ENCODE peak calls at places on chromosomes 11 and 22, in ten cellular contexts. One of them, this sample, is unnamed.
A peak's percentile ranks its signal among the peaks of the same experiment; 100 is the strongest.

GRCh38 chr11:125072210-125072960 is 9.3 kb downstream of the SLC37A2 start:
- DNase-seq in EH: no peak
- DNase-seq in dermis microvascular lymphatic vessel endothelial cell: no peak
- DNase-seq in nucleus accumbens: no peak
- DNase-seq in anterior cingulate cortex: no peak
- DNase-seq in HuH-7.5: no peak
- DNase-seq in LoVo: no peak
- DNase-seq in GM12892: peak; percentile 79
- DNase-seq in dorsolateral prefrontal cortex: no peak
- DNase-seq in stimulated activated CD8-positive, alpha-beta memory T cell treated with anti-CD3 and anti-CD28 coated beads, Interleukin-2, amount 100 ng/mL, for 1 hour: no peak
- DNase-seq in this sample: no peak

GRCh38 chr11:93741882-93742226 is 382 bp downstream of the C11orf54 start:
- DNase-seq in EH: no peak
- DNase-seq in dermis microvascular lymphatic vessel endothelial cell: peak; percentile 61
- DNase-seq in nucleus accumbens: no peak
- DNase-seq in anterior cingulate cortex: no peak
- DNase-seq in HuH-7.5: peak; percentile 75
- DNase-seq in LoVo: peak; percentile 74
- DNase-seq in GM12892: peak; percentile 29
- DNase-seq in dorsolateral prefrontal cortex: no peak
- DNase-seq in stimulated activated CD8-positive, alpha-beta memory T cell treated with anti-CD3 and anti-CD28 coated beads, Interleukin-2, amount 100 ng/mL, for 1 hour: no peak
- DNase-seq in this sample: no peak

GRCh38 chr11:124884340-124884739 is 13.3 kb downstream of the ROBO4 start:
- DNase-seq in EH: no peak
- DNase-seq in dermis microvascular lymphatic vessel endothelial cell: no peak
- DNase-seq in nucleus accumbens: no peak
- DNase-seq in anterior cingulate cortex: no peak
- DNase-seq in HuH-7.5: no peak
- DNase-seq in LoVo: no peak
- DNase-seq in GM12892: no peak
- DNase-seq in dorsolateral prefrontal cortex: no peak
- DNase-seq in stimulated activated CD8-positive, alpha-beta memory T cell treated with anti-CD3 and anti-CD28 coated beads, Interleukin-2, amount 100 ng/mL, for 1 hour: no peak
- DNase-seq in this sample: no peak

GRCh38 chr11:104705475-104706195 is 192.6 kb downstream of the CASP12 start:
- DNase-seq in EH: no peak
- DNase-seq in dermis microvascular lymphatic vessel endothelial cell: no peak
- DNase-seq in nucleus accumbens: no peak
- DNase-seq in anterior cingulate cortex: no peak
- DNase-seq in HuH-7.5: no peak
- DNase-seq in LoVo: no peak
- DNase-seq in GM12892: peak; percentile 1
- DNase-seq in dorsolateral prefrontal cortex: no peak
- DNase-seq in stimulated activated CD8-positive, alpha-beta memory T cell treated with anti-CD3 and anti-CD28 coated beads, Interleukin-2, amount 100 ng/mL, for 1 hour: peak; percentile 46
- DNase-seq in this sample: no peak

GRCh38 chr22:27419473-27419872 is 382.1 kb downstream of the MN1 start:
- DNase-seq in EH: no peak
- DNase-seq in dermis microvascular lymphatic vessel endothelial cell: peak; percentile 75
- DNase-seq in nucleus accumbens: no peak
- DNase-seq in anterior cingulate cortex: no peak
- DNase-seq in HuH-7.5: no peak
- DNase-seq in LoVo: no peak
- DNase-seq in GM12892: no peak
- DNase-seq in dorsolateral prefrontal cortex: no peak
- DNase-seq in stimulated activated CD8-positive, alpha-beta memory T cell treated with anti-CD3 and anti-CD28 coated beads, Interleukin-2, amount 100 ng/mL, for 1 hour: no peak
- DNase-seq in this sample: no peak

GRCh38 chr11:1670928-1671371 is 26.0 kb upstream of the KRTAP5-6 start:
- DNase-seq in EH: no peak
- DNase-seq in dermis microvascular lymphatic vessel endothelial cell: no peak
- DNase-seq in nucleus accumbens: no peak
- DNase-seq in anterior cingulate cortex: no peak
- DNase-seq in HuH-7.5: no peak
- DNase-seq in LoVo: no peak
- DNase-seq in GM12892: no peak
- DNase-seq in dorsolateral prefrontal cortex: no peak
- DNase-seq in stimulated activated CD8-positive, alpha-beta memory T cell treated with anti-CD3 and anti-CD28 coated beads, Interleukin-2, amount 100 ng/mL, for 1 hour: no peak
- DNase-seq in this sample: no peak

GRCh38 chr11:120816711-120817110 is 207.2 kb upstream of the TBCEL start:
- DNase-seq in EH: no peak
- DNase-seq in dermis microvascular lymphatic vessel endothelial cell: no peak
- DNase-seq in nucleus accumbens: no peak
- DNase-seq in anterior cingulate cortex: no peak
- DNase-seq in HuH-7.5: no peak
- DNase-seq in LoVo: no peak
- DNase-seq in GM12892: no peak
- DNase-seq in dorsolateral prefrontal cortex: no peak
- DNase-seq in stimulated activated CD8-positive, alpha-beta memory T cell treated with anti-CD3 and anti-CD28 coated beads, Interleukin-2, amount 100 ng/mL, for 1 hour: no peak
- DNase-seq in this sample: no peak

GRCh38 chr11:57641426-57641825 is 8.3 kb downstream of the YPEL4 start:
- DNase-seq in EH: peak; percentile 72
- DNase-seq in dermis microvascular lymphatic vessel endothelial cell: no peak
- DNase-seq in nucleus accumbens: no peak
- DNase-seq in anterior cingulate cortex: no peak
- DNase-seq in HuH-7.5: peak; percentile 89
- DNase-seq in LoVo: peak; percentile 55
- DNase-seq in GM12892: no peak
- DNase-seq in dorsolateral prefrontal cortex: no peak
- DNase-seq in stimulated activated CD8-positive, alpha-beta memory T cell treated with anti-CD3 and anti-CD28 coated beads, Interleukin-2, amount 100 ng/mL, for 1 hour: no peak
- DNase-seq in this sample: no peak

GRCh38 chr11:12692238-12693074 is 18.2 kb downstream of the TEAD1 start:
- DNase-seq in EH: peak; percentile 95
- DNase-seq in dermis microvascular lymphatic vessel endothelial cell: peak; percentile 73
- DNase-seq in nucleus accumbens: peak; percentile 76
- DNase-seq in anterior cingulate cortex: peak; percentile 35
- DNase-seq in HuH-7.5: peak; percentile 46
- DNase-seq in LoVo: peak; percentile 83
- DNase-seq in GM12892: no peak
- DNase-seq in dorsolateral prefrontal cortex: peak; percentile 74
- DNase-seq in stimulated activated CD8-positive, alpha-beta memory T cell treated with anti-CD3 and anti-CD28 coated beads, Interleukin-2, amount 100 ng/mL, for 1 hour: no peak
- DNase-seq in this sample: peak; percentile 76

GRCh38 chr11:13277719-13278619 is at the start of gene BMAL1:
- DNase-seq in EH: peak; percentile 32
- DNase-seq in dermis microvascular lymphatic vessel endothelial cell: no peak
- DNase-seq in nucleus accumbens: no peak
- DNase-seq in anterior cingulate cortex: no peak
- DNase-seq in HuH-7.5: no peak
- DNase-seq in LoVo: no peak
- DNase-seq in GM12892: peak; percentile 34
- DNase-seq in dorsolateral prefrontal cortex: peak; percentile 30
- DNase-seq in stimulated activated CD8-positive, alpha-beta memory T cell treated with anti-CD3 and anti-CD28 coated beads, Interleukin-2, amount 100 ng/mL, for 1 hour: peak; percentile 20
- DNase-seq in this sample: no peak

GRCh38 chr11:108203075-108203474 is 19.4 kb downstream of the NPAT start:
- DNase-seq in EH: no peak
- DNase-seq in dermis microvascular lymphatic vessel endothelial cell: no peak
- DNase-seq in nucleus accumbens: no peak
- DNase-seq in anterior cingulate cortex: no peak
- DNase-seq in HuH-7.5: no peak
- DNase-seq in LoVo: no peak
- DNase-seq in GM12892: no peak
- DNase-seq in dorsolateral prefrontal cortex: no peak
- DNase-seq in stimulated activated CD8-positive, alpha-beta memory T cell treated with anti-CD3 and anti-CD28 coated beads, Interleukin-2, amount 100 ng/mL, for 1 hour: no peak
- DNase-seq in this sample: no peak

GRCh38 chr11:36469881-36470802 is 39.9 kb downstream of the TRAF6 start:
- DNase-seq in EH: peak; percentile 74
- DNase-seq in dermis microvascular lymphatic vessel endothelial cell: no peak
- DNase-seq in nucleus accumbens: no peak
- DNase-seq in anterior cingulate cortex: no peak
- DNase-seq in HuH-7.5: no peak
- DNase-seq in LoVo: no peak
- DNase-seq in GM12892: no peak
- DNase-seq in dorsolateral prefrontal cortex: no peak
- DNase-seq in stimulated activated CD8-positive, alpha-beta memory T cell treated with anti-CD3 and anti-CD28 coated beads, Interleukin-2, amount 100 ng/mL, for 1 hour: no peak
- DNase-seq in this sample: no peak

GRCh38 chr11:111793863-111794262 is 27.7 kb upstream of the PPP2R1B start:
- DNase-seq in EH: peak; percentile 97
- DNase-seq in dermis microvascular lymphatic vessel endothelial cell: no peak
- DNase-seq in nucleus accumbens: peak; percentile 29
- DNase-seq in anterior cingulate cortex: no peak
- DNase-seq in HuH-7.5: no peak
- DNase-seq in LoVo: no peak
- DNase-seq in GM12892: no peak
- DNase-seq in dorsolateral prefrontal cortex: peak; percentile 21
- DNase-seq in stimulated activated CD8-positive, alpha-beta memory T cell treated with anti-CD3 and anti-CD28 coated beads, Interleukin-2, amount 100 ng/mL, for 1 hour: no peak
- DNase-seq in this sample: no peak

GRCh38 chr22:48949375-48950149 is 878.1 kb downstream of the BRD1 start:
- DNase-seq in EH: no peak
- DNase-seq in dermis microvascular lymphatic vessel endothelial cell: no peak
- DNase-seq in nucleus accumbens: no peak
- DNase-seq in anterior cingulate cortex: no peak
- DNase-seq in HuH-7.5: no peak
- DNase-seq in LoVo: no peak
- DNase-seq in GM12892: no peak
- DNase-seq in dorsolateral prefrontal cortex: no peak
- DNase-seq in stimulated activated CD8-positive, alpha-beta memory T cell treated with anti-CD3 and anti-CD28 coated beads, Interleukin-2, amount 100 ng/mL, for 1 hour: no peak
- DNase-seq in this sample: no peak

GRCh38 chr11:11243790-11244469 is 109.1 kb downstream of the CSNK2A3 start:
- DNase-seq in EH: peak; percentile 29
- DNase-seq in dermis microvascular lymphatic vessel endothelial cell: peak; percentile 25
- DNase-seq in nucleus accumbens: no peak
- DNase-seq in anterior cingulate cortex: no peak
- DNase-seq in HuH-7.5: no peak
- DNase-seq in LoVo: no peak
- DNase-seq in GM12892: no peak
- DNase-seq in dorsolateral prefrontal cortex: no peak
- DNase-seq in stimulated activated CD8-positive, alpha-beta memory T cell treated with anti-CD3 and anti-CD28 coated beads, Interleukin-2, amount 100 ng/mL, for 1 hour: no peak
- DNase-seq in this sample: no peak

GRCh38 chr22:27207907-27208306 is 550.5 kb downstream of the MIAT start:
- DNase-seq in EH: peak; percentile 41
- DNase-seq in dermis microvascular lymphatic vessel endothelial cell: no peak
- DNase-seq in nucleus accumbens: no peak
- DNase-seq in anterior cingulate cortex: no peak
- DNase-seq in HuH-7.5: no peak
- DNase-seq in LoVo: no peak
- DNase-seq in GM12892: no peak
- DNase-seq in dorsolateral prefrontal cortex: no peak
- DNase-seq in stimulated activated CD8-positive, alpha-beta memory T cell treated with anti-CD3 and anti-CD28 coated beads, Interleukin-2, amount 100 ng/mL, for 1 hour: no peak
- DNase-seq in this sample: no peak

GRCh38 chr11:71112454-71112853 is 139.9 kb downstream of the SHANK2 start:
- DNase-seq in EH: no peak
- DNase-seq in dermis microvascular lymphatic vessel endothelial cell: no peak
- DNase-seq in nucleus accumbens: no peak
- DNase-seq in anterior cingulate cortex: no peak
- DNase-seq in HuH-7.5: no peak
- DNase-seq in LoVo: no peak
- DNase-seq in GM12892: no peak
- DNase-seq in dorsolateral prefrontal cortex: no peak
- DNase-seq in stimulated activated CD8-positive, alpha-beta memory T cell treated with anti-CD3 and anti-CD28 coated beads, Interleukin-2, amount 100 ng/mL, for 1 hour: no peak
- DNase-seq in this sample: peak; percentile 38

GRCh38 chr11:77152846-77153245 is 24.8 kb downstream of the MYO7A start:
- DNase-seq in EH: peak; percentile 38
- DNase-seq in dermis microvascular lymphatic vessel endothelial cell: no peak
- DNase-seq in nucleus accumbens: no peak
- DNase-seq in anterior cingulate cortex: no peak
- DNase-seq in HuH-7.5: no peak
- DNase-seq in LoVo: no peak
- DNase-seq in GM12892: no peak
- DNase-seq in dorsolateral prefrontal cortex: no peak
- DNase-seq in stimulated activated CD8-positive, alpha-beta memory T cell treated with anti-CD3 and anti-CD28 coated beads, Interleukin-2, amount 100 ng/mL, for 1 hour: no peak
- DNase-seq in this sample: no peak

GRCh38 chr11:8389034-8389996 is 125.6 kb upstream of the LMO1 start:
- DNase-seq in EH: no peak
- DNase-seq in dermis microvascular lymphatic vessel endothelial cell: no peak
- DNase-seq in nucleus accumbens: peak; percentile 62
- DNase-seq in anterior cingulate cortex: peak; percentile 10
- DNase-seq in HuH-7.5: no peak
- DNase-seq in LoVo: no peak
- DNase-seq in GM12892: no peak
- DNase-seq in dorsolateral prefrontal cortex: no peak
- DNase-seq in stimulated activated CD8-positive, alpha-beta memory T cell treated with anti-CD3 and anti-CD28 coated beads, Interleukin-2, amount 100 ng/mL, for 1 hour: no peak
- DNase-seq in this sample: no peak

GRCh38 chr11:12182650-12183511 is 72.5 kb downstream of the MICAL2 start:
- DNase-seq in EH: peak; percentile 99
- DNase-seq in dermis microvascular lymphatic vessel endothelial cell: peak; percentile 86
- DNase-seq in nucleus accumbens: no peak
- DNase-seq in anterior cingulate cortex: no peak
- DNase-seq in HuH-7.5: peak; percentile 42
- DNase-seq in LoVo: peak; percentile 53
- DNase-seq in GM12892: no peak
- DNase-seq in dorsolateral prefrontal cortex: no peak
- DNase-seq in stimulated activated CD8-positive, alpha-beta memory T cell treated with anti-CD3 and anti-CD28 coated beads, Interleukin-2, amount 100 ng/mL, for 1 hour: no peak
- DNase-seq in this sample: no peak

GRCh38 chr11:96188625-96189006 is 154.4 kb downstream of the MAML2 start:
- DNase-seq in EH: peak; percentile 89
- DNase-seq in dermis microvascular lymphatic vessel endothelial cell: peak; percentile 68
- DNase-seq in nucleus accumbens: no peak
- DNase-seq in anterior cingulate cortex: no peak
- DNase-seq in HuH-7.5: no peak
- DNase-seq in LoVo: no peak
- DNase-seq in GM12892: no peak
- DNase-seq in dorsolateral prefrontal cortex: no peak
- DNase-seq in stimulated activated CD8-positive, alpha-beta memory T cell treated with anti-CD3 and anti-CD28 coated beads, Interleukin-2, amount 100 ng/mL, for 1 hour: no peak
- DNase-seq in this sample: no peak

GRCh38 chr22:19751497-19752245 is 8.9 kb upstream of the TBX1 start:
- DNase-seq in EH: no peak
- DNase-seq in dermis microvascular lymphatic vessel endothelial cell: no peak
- DNase-seq in nucleus accumbens: no peak
- DNase-seq in anterior cingulate cortex: no peak
- DNase-seq in HuH-7.5: no peak
- DNase-seq in LoVo: no peak
- DNase-seq in GM12892: no peak
- DNase-seq in dorsolateral prefrontal cortex: no peak
- DNase-seq in stimulated activated CD8-positive, alpha-beta memory T cell treated with anti-CD3 and anti-CD28 coated beads, Interleukin-2, amount 100 ng/mL, for 1 hour: no peak
- DNase-seq in this sample: no peak

GRCh38 chr11:72813740-72814138 is 472 bp upstream of the ATG16L2 start:
- DNase-seq in EH: peak; percentile 85
- DNase-seq in dermis microvascular lymphatic vessel endothelial cell: no peak
- DNase-seq in nucleus accumbens: peak; percentile 92
- DNase-seq in anterior cingulate cortex: no peak
- DNase-seq in HuH-7.5: peak; percentile 80
- DNase-seq in LoVo: peak; percentile 84
- DNase-seq in GM12892: peak; percentile 77
- DNase-seq in dorsolateral prefrontal cortex: peak; percentile 87
- DNase-seq in stimulated activated CD8-positive, alpha-beta memory T cell treated with anti-CD3 and anti-CD28 coated beads, Interleukin-2, amount 100 ng/mL, for 1 hour: no peak
- DNase-seq in this sample: no peak

GRCh38 chr11:44007746-44008501 is 39.9 kb upstream of the ACCSL start:
- DNase-seq in EH: peak; percentile 45
- DNase-seq in dermis microvascular lymphatic vessel endothelial cell: no peak
- DNase-seq in nucleus accumbens: no peak
- DNase-seq in anterior cingulate cortex: no peak
- DNase-seq in HuH-7.5: no peak
- DNase-seq in LoVo: no peak
- DNase-seq in GM12892: no peak
- DNase-seq in dorsolateral prefrontal cortex: no peak
- DNase-seq in stimulated activated CD8-positive, alpha-beta memory T cell treated with anti-CD3 and anti-CD28 coated beads, Interleukin-2, amount 100 ng/mL, for 1 hour: no peak
- DNase-seq in this sample: no peak

GRCh38 chr11:73383249-73384126 is 7.3 kb downstream of the RELT start:
- DNase-seq in EH: no peak
- DNase-seq in dermis microvascular lymphatic vessel endothelial cell: no peak
- DNase-seq in nucleus accumbens: no peak
- DNase-seq in anterior cingulate cortex: peak; percentile 56
- DNase-seq in HuH-7.5: no peak
- DNase-seq in LoVo: no peak
- DNase-seq in GM12892: no peak
- DNase-seq in dorsolateral prefrontal cortex: no peak
- DNase-seq in stimulated activated CD8-positive, alpha-beta memory T cell treated with anti-CD3 and anti-CD28 coated beads, Interleukin-2, amount 100 ng/mL, for 1 hour: no peak
- DNase-seq in this sample: no peak

GRCh38 chr11:31870609-31871309 is 59.6 kb upstream of the PAX6 start:
- DNase-seq in EH: peak; percentile 40
- DNase-seq in dermis microvascular lymphatic vessel endothelial cell: peak; percentile 27
- DNase-seq in nucleus accumbens: no peak
- DNase-seq in anterior cingulate cortex: no peak
- DNase-seq in HuH-7.5: peak; percentile 50
- DNase-seq in LoVo: peak; percentile 17
- DNase-seq in GM12892: no peak
- DNase-seq in dorsolateral prefrontal cortex: no peak
- DNase-seq in stimulated activated CD8-positive, alpha-beta memory T cell treated with anti-CD3 and anti-CD28 coated beads, Interleukin-2, amount 100 ng/mL, for 1 hour: no peak
- DNase-seq in this sample: no peak

GRCh38 chr22:45887202-45888131 is 89.5 kb downstream of the WNT7B start:
- DNase-seq in EH: no peak
- DNase-seq in dermis microvascular lymphatic vessel endothelial cell: no peak
- DNase-seq in nucleus accumbens: no peak
- DNase-seq in anterior cingulate cortex: no peak
- DNase-seq in HuH-7.5: no peak
- DNase-seq in LoVo: no peak
- DNase-seq in GM12892: no peak
- DNase-seq in dorsolateral prefrontal cortex: no peak
- DNase-seq in stimulated activated CD8-positive, alpha-beta memory T cell treated with anti-CD3 and anti-CD28 coated beads, Interleukin-2, amount 100 ng/mL, for 1 hour: no peak
- DNase-seq in this sample: no peak